ENCODE peak calls at places on chromosome 17, in eight cellular contexts. F, P, H, S, T, N, D and Q are unnamed samples.

GRCh38 chr17:5500247-5500803 is 14.0 kb downstream of the MIS12 start:
- DNase-seq in F (no peak), P (no peak), H (no peak), S (peak; percentile 6), T (no peak), N (no peak), D (no peak), Q (no peak)

GRCh38 chr17:28225271-28225670 is 93.7 kb upstream of the TMEM97 start:
- DNase-seq in F (peak; percentile 30), P (no peak), H (peak; percentile 24), S (no peak), T (no peak), N (no peak), D (no peak), Q (no peak)

GRCh38 chr17:3639981-3640596 is 3.5 kb downstream of the CTNS start:
- DNase-seq in F (no peak), P (no peak), H (no peak), S (peak; percentile 36), T (peak; percentile 81), N (no peak), D (no peak), Q (no peak)

GRCh38 chr17:40615295-40615988 is 32.2 kb downstream of the SMARCE1 start:
- DNase-seq in F (no peak), P (peak; percentile 65), H (no peak), S (peak; percentile 56), T (peak; percentile 64), N (peak; percentile 49), D (peak; percentile 71), Q (peak; percentile 30)

GRCh38 chr17:43217614-43218087 is 6.0 kb downstream of the TMEM106A start:
- DNase-seq in F (peak; percentile 9), P (no peak), H (no peak), S (no peak), T (no peak), N (no peak), D (no peak), Q (no peak)

GRCh38 chr17:12977008-12977751 is 40.6 kb downstream of the ELAC2 start:
- DNase-seq in F (no peak), P (no peak), H (no peak), S (no peak), T (peak; percentile 17), N (no peak), D (no peak), Q (no peak)

GRCh38 chr17:28327709-28328108 is 7.6 kb downstream of the IFT20 start:
- DNase-seq in F (no peak), P (no peak), H (no peak), S (no peak), T (no peak), N (peak; percentile 49), D (no peak), Q (no peak)

GRCh38 chr17:42527932-42528331 is 8.1 kb upstream of the NAGLU start:
- DNase-seq in F (no peak), P (no peak), H (no peak), S (no peak), T (no peak), N (no peak), D (no peak), Q (no peak)

GRCh38 chr17:45306094-45306493 is 10.7 kb downstream of the MAP3K14 start:
- DNase-seq in F (no peak), P (no peak), H (no peak), S (no peak), T (no peak), N (no peak), D (no peak), Q (no peak)

GRCh38 chr17:45307290-45308015 is 9.4 kb downstream of the MAP3K14 start:
- DNase-seq in F (no peak), P (no peak), H (no peak), S (no peak), T (peak; percentile 95), N (peak; percentile 94), D (no peak), Q (no peak)

GRCh38 chr17:45305532-45306087 is 11.2 kb downstream of the MAP3K14 start:
- DNase-seq in F (no peak), P (no peak), H (no peak), S (no peak), T (peak; percentile 65), N (peak; percentile 55), D (no peak), Q (no peak)

GRCh38 chr17:45308016-45308365 is 8.8 kb downstream of the MAP3K14 start:
- DNase-seq in F (no peak), P (no peak), H (no peak), S (no peak), T (no peak), N (no peak), D (no peak), Q (no peak)

DNA sequence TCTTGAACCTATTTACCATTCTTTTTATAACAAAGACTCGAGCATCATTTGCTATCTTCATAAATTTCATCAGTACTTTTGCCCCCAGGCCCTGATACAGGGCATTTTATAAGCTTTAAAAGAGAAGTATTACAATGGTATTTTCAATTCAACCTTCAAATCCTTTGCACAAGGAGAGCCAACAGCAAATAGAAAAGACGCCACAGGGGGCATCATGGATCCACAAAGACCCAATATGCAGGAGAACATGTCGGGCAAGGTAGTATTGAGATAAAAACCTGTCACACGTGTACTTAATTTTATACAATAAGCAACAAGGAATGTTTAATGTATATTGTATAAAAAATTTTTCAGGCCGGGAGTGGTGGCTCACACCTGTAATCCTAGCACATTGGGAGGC is 10.2 kb downstream of the MAP3K14 start:
- DNase-seq in F (no peak), P (no peak), H (no peak), S (no peak), T (no peak), N (no peak), D (no peak), Q (no peak)
- TF ChIP-seq CTCF in F (peak; percentile 5), P (peak; percentile 32), H (peak; percentile 16), S (no peak), T (no peak), N (no peak), D (no peak), Q (no peak)

GRCh38 chr17:50540485-50541401 is 6.2 kb upstream of the SPATA20 start:
- DNase-seq in F (no peak), P (no peak), H (no peak), S (no peak), T (no peak), N (no peak), D (peak; percentile 20), Q (no peak)

GRCh38 chr17:50541916-50542688 is 4.9 kb upstream of the SPATA20 start:
- DNase-seq in F (peak; percentile 90), P (peak; percentile 93), H (peak; percentile 89), S (peak; percentile 92), T (peak; percentile 87), N (peak; percentile 62), D (peak; percentile 93), Q (peak; percentile 93)

GRCh38 chr17:50541402-50541915 is 5.5 kb upstream of the SPATA20 start:
- DNase-seq in F (no peak), P (no peak), H (no peak), S (no peak), T (no peak), N (no peak), D (no peak), Q (no peak)

GRCh38 chr17:50545306-50545705 is 1.7 kb upstream of the SPATA20 start:
- DNase-seq in F (no peak), P (no peak), H (no peak), S (no peak), T (no peak), N (no peak), D (no peak), Q (no peak)

DNA sequence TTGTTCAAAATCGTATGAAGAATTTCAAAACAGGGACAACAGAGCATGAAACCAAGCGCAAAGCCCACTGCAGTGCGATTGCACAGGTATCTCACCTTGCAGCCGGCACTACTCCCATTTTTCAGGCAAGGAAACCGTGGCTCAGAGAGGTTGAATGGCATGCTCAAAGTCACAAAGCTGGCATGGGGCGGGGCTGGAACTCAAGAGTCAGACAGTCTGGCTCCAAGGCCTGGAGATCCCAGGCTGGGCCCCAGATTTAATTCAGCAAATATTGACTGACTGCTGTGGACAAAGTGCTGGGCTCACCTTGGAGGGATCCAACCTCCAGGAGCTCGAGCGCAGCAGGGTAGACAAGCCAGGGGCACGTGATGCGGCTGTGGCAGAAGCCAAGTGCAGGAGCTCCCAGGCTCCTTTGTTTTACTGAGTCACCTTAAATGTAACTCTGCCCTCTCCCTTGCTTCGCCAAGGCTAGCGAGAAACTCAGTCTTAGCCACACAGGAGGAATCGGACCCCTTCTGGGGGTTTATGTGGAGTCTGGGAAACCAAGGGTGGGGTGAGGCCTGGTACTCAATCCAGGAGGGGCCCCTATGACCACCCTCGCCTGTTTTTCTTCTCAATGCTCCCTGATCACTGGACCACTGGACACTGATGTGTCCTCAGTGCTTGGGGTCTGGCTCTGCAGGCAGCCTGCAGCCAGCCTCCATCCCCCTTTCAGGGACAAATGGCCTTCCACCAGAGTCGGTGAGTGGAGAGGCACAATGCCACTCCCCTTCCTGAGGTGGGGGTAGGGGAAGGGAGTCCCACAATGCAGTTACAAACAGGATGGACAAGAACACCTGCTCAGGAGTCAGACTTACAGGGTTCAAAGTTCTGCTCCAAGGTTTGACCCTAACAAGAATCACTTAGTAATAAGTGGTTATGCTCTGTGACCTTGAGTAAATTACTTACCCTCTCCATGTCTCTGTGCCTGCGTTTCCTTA is 3.9 kb upstream of the SPATA20 start:
- DNase-seq in F (no peak), P (no peak), H (no peak), S (peak; percentile 85), T (no peak), N (no peak), D (peak; percentile 25), Q (peak; percentile 91)
- H3K4me1 ChIP-seq in F (peaks cover 36% of the 10 kb centered on the region), P (peaks cover 8% of the 10 kb centered on the region), H (peaks cover 47% of the 10 kb centered on the region), S (peaks cover 44% of the 10 kb centered on the region), T (peaks cover 12% of the 10 kb centered on the region), N (peaks cover 11% of the 10 kb centered on the region), D (peaks cover 18% of the 10 kb centered on the region), Q (peaks cover 18% of the 10 kb centered on the region)

DNA sequence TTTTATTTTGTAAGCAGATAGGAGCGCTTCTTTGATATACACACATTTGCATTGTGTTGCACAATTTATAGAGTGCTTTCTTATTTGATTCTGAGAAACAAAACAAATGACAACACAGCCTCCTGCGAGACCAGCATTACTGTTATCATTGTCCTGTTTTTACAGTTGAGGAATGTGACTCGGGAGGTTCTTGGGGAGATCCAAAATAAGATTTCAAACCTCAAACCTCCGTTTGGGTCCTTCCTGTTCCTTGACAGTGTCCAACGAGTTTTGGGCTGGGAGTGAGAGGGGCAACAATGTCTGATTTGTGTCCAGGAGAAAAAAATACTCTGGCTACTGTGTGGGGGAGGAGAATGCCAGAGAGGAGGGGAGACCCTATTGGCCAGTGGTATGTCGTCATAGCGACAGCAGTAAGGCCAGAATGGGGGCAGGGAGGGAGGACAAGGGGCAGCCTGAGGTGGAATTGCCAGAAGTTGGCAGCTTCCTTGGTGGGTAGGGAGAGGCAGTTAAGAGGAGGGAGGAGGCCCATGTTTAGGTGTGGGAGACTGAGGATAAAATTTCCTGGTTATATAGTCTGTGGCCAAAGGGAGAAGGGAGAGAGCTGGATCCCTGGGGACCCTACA is 45.5 kb downstream of the TMEM132E start:
- DNase-seq in F (no peak), P (peak; percentile 49), H (no peak), S (no peak), T (peak; percentile 7), N (no peak), D (no peak), Q (no peak)
- H3K27me3 ChIP-seq in F (peaks cover 82% of the 10 kb centered on the region), P (no peaks in the 10 kb centered on the region), H (peaks cover 100% of the 10 kb centered on the region), S (peaks cover 29% of the 10 kb centered on the region), T (no peaks in the 10 kb centered on the region), N (peaks cover 8% of the 10 kb centered on the region), D (no peaks in the 10 kb centered on the region), Q (peaks cover 9% of the 10 kb centered on the region)

DNA sequence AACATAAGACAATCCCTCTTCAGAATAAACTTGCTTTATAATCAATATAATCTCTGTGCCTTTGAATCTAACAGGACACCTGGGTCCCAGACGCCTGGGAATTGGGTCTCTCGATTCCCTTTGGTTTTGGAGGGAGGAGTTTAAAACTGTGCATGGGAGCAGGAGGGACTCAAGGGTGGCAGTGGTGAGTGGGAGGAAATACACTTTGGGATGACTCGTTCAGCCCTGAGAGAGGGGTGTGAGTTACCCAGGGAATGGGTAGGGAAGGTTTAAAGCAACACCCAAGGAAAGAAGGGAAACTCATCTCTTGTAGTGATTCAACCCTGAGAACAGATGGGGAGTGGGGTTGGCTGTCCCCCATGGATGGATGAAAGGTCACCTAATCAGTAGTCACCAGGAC is 1.6 kb downstream of the RANGRF start:
- DNase-seq in F (no peak), P (no peak), H (no peak), S (no peak), T (no peak), N (no peak), D (no peak), Q (peak; percentile 1)
- TF ChIP-seq CTCF in F (no peak), P (no peak), H (no peak), S (no peak), T (no peak), N (no peak), D (no peak), Q (no peak)